ENCODE peak calls at places on chromosomes 5 and 9, in eight cellular contexts. X is sigmoid colon, F is GM23338, T is spleen, D is K562, J is prostate gland, G is SK-N-SH, I is stomach. S is an unnamed sample.

GRCh38 chr5:134242146-134242545 is 16.3 kb upstream of the PPP2CA start:
- DNase-seq in D (peak), G (no peak), F (no peak), T (no peak), J (no peak), X (peak), I (no peak), S (no peak)

GRCh38 chr9:36924071-36924470 is 110.0 kb downstream of the PAX5 start:
- DNase-seq in J (no peak), X (peak), F (no peak), G (no peak), T (no peak), D (peak), I (no peak), S (no peak)

GRCh38 chr5:98031496-98031895 is 742.0 kb upstream of the RGMB start:
- DNase-seq in X (no peak), I (no peak), G (no peak), T (no peak), D (no peak), J (no peak), F (no peak), S (no peak)

GRCh38 chr9:99807276-99807852 is 14.3 kb upstream of the NR4A3 start:
- DNase-seq in G (peak), D (peak), F (peak), I (peak), T (peak), X (peak), J (peak), S (peak)

GRCh38 chr5:102561894-102562760 is 63.3 kb upstream of the SLCO6A1 start:
- DNase-seq in J (no peak), T (no peak), D (peak), F (peak), X (no peak), I (no peak), G (no peak), S (no peak)

GRCh38 chr5:134578578-134579283 is 53.3 kb downstream of the JADE2 start:
- DNase-seq in G (peak), F (no peak), T (peak), I (no peak), D (no peak), J (no peak), X (peak), S (no peak)

GRCh38 chr9:99357575-99357974 is 135.5 kb downstream of the SEC61B start:
- DNase-seq in X (peak), J (no peak), D (no peak), F (no peak), T (no peak), I (no peak), G (no peak), S (no peak)

GRCh38 chr9:98958271-98958989 is 14.7 kb downstream of the COL15A1 start:
- DNase-seq in X (no peak), I (no peak), T (no peak), D (no peak), J (no peak), F (no peak), G (no peak), S (no peak)

GRCh38 chr5:59054963-59055528 is 472.2 kb downstream of the RAB3C start:
- DNase-seq in X (no peak), F (no peak), G (no peak), I (no peak), T (no peak), J (no peak), D (no peak), S (no peak)

GRCh38 chr5:29218829-29219228 is 1974.7 kb upstream of the CDH6 start:
- DNase-seq in F (no peak), T (no peak), D (no peak), G (no peak), J (no peak), I (no peak), X (no peak), S (no peak)

GRCh38 chr9:108094676-108094993 is 605.1 kb upstream of the KLF4 start:
- DNase-seq in J (no peak), I (no peak), G (no peak), D (peak), X (no peak), F (no peak), T (no peak), S (no peak)

GRCh38 chr9:116087246-116087645 is 66.3 kb upstream of the PAPPA start:
- DNase-seq in I (peak), T (no peak), X (no peak), G (no peak), J (peak), D (no peak), F (no peak), S (no peak)

GRCh38 chr5:79831381-79831780 is 141.7 kb downstream of the CMYA5 start:
- DNase-seq in I (no peak), J (no peak), F (no peak), T (no peak), G (no peak), X (no peak), D (peak), S (peak)

GRCh38 chr9:114110180-114110579 is 11.1 kb upstream of the KIF12 start:
- DNase-seq in X (no peak), F (no peak), I (no peak), G (no peak), D (no peak), T (no peak), J (no peak), S (no peak)

GRCh38 chr5:87210076-87210475 is 57.6 kb upstream of the RASA1 start:
- DNase-seq in D (no peak), X (no peak), G (no peak), J (no peak), T (no peak), F (no peak), I (no peak), S (no peak)

GRCh38 chr9:31347082-31347617 is 1037.3 kb upstream of the ACO1 start:
- DNase-seq in G (no peak), J (no peak), T (no peak), F (peak), I (no peak), X (no peak), D (no peak), S (no peak)

GRCh38 chr5:172901012-172901780 is 58.0 kb upstream of the RPL26L1 start:
- DNase-seq in T (no peak), G (no peak), J (no peak), D (peak), F (no peak), I (peak), X (peak), S (no peak)

GRCh38 chr9:96048954-96049831 is 173.7 kb downstream of the ERCC6L2 start:
- DNase-seq in G (no peak), J (peak), T (peak), F (no peak), D (no peak), I (peak), X (peak), S (no peak)

GRCh38 chr5:173291722-173292658 is 36.2 kb downstream of the STC2 start:
- DNase-seq in I (no peak), D (no peak), X (no peak), G (no peak), F (peak), T (no peak), J (no peak), S (no peak)

GRCh38 chr9:27497883-27498553 is 26.1 kb upstream of the IFNK start:
- DNase-seq in J (no peak), G (no peak), D (no peak), X (no peak), T (no peak), F (no peak), I (no peak), S (no peak)

GRCh38 chr5:75566710-75567309 is 44.4 kb upstream of the ANKDD1B start:
- DNase-seq in D (peak), F (no peak), T (no peak), J (peak), I (no peak), G (no peak), X (no peak), S (no peak)

GRCh38 chr5:73374520-73375235 is 73.9 kb downstream of the FOXD1 start:
- DNase-seq in J (no peak), G (no peak), T (no peak), X (no peak), F (no peak), D (no peak), I (no peak), S (no peak)

GRCh38 chr5:80760680-80761079 is 105.9 kb upstream of the DHFR start:
- DNase-seq in T (no peak), X (no peak), G (no peak), I (no peak), J (no peak), D (no peak), F (no peak), S (no peak)

GRCh38 chr5:38598994-38599611 is 42.7 kb upstream of the LIFR start:
- DNase-seq in F (no peak), G (no peak), X (no peak), J (no peak), T (no peak), I (no peak), D (no peak), S (no peak)

GRCh38 chr5:57383093-57383861 is 99.3 kb downstream of the ACTBL2 start:
- DNase-seq in J (no peak), I (no peak), G (peak), T (no peak), D (peak), F (peak), X (no peak), S (no peak)

GRCh38 chr5:122184676-122185255 is 55.4 kb downstream of the ZNF474 start:
- DNase-seq in J (no peak), X (no peak), D (no peak), T (no peak), G (no peak), I (no peak), F (no peak), S (no peak)

GRCh38 chr5:14414615-14415515 is 166.7 kb upstream of the OTULINL start:
- DNase-seq in D (no peak), I (no peak), G (no peak), T (no peak), F (no peak), J (no peak), X (no peak), S (no peak)

GRCh38 chr5:59542841-59543825 is 350.4 kb downstream of the PDE4D start:
- DNase-seq in T (no peak), J (no peak), G (peak), I (peak), X (peak), D (no peak), F (no peak), S (no peak)

GRCh38 chr9:91374939-91375338 is 13.2 kb upstream of the AUH start:
- DNase-seq in F (no peak), J (no peak), T (no peak), D (no peak), I (no peak), G (no peak), X (no peak), S (no peak)

GRCh38 chr9:130901498-130902203 is 5.0 kb upstream of the QRFP start:
- DNase-seq in J (no peak), G (no peak), X (no peak), T (no peak), F (no peak), D (no peak), I (no peak), S (no peak)

GRCh38 chr9:37931586-37931985 is 27.7 kb upstream of the SLC25A51 start:
- DNase-seq in G (no peak), F (no peak), J (no peak), I (no peak), X (no peak), D (no peak), T (no peak), S (no peak)

GRCh38 chr5:126988021-126988569 is 42.3 kb downstream of the MARCHF3 start:
- DNase-seq in X (no peak), I (no peak), F (no peak), J (no peak), T (no peak), G (no peak), D (no peak), S (no peak)

GRCh38 chr5:146467729-146468128 is 20.6 kb downstream of the TCERG1 start:
- DNase-seq in J (no peak), D (no peak), F (no peak), X (no peak), G (no peak), T (no peak), I (no peak), S (no peak)
- TF ChIP-seq POLR2AphosphoS5 in J (no peak), D (no peak), F (no peak), X (no peak), G (no peak), T (no peak), I (no peak), S (no peak)

GRCh38 chr9:84255701-84256100 is 84.9 kb downstream of the SLC28A3 start:
- DNase-seq in F (no peak), G (no peak), T (no peak), X (no peak), I (no peak), J (no peak), D (no peak), S (no peak)

GRCh38 chr9:84264307-84264706 is 76.3 kb downstream of the SLC28A3 start:
- DNase-seq in J (no peak), X (no peak), F (no peak), I (no peak), D (no peak), T (no peak), G (no peak), S (no peak)

GRCh38 chr9:84258371-84258770 is 82.2 kb downstream of the SLC28A3 start:
- DNase-seq in G (peak), T (no peak), X (no peak), D (no peak), J (no peak), F (no peak), I (no peak), S (no peak)

GRCh38 chr9:84266087-84266561 is 74.4 kb downstream of the SLC28A3 start:
- DNase-seq in X (no peak), F (peak), D (no peak), J (no peak), I (no peak), G (no peak), T (no peak), S (no peak)

GRCh38 chr9:84261082-84261746 is 79.3 kb downstream of the SLC28A3 start:
- DNase-seq in J (peak), G (peak), X (peak), I (peak), T (peak), D (peak), F (peak), S (no peak)
- H3K4me3 ChIP-seq in J (no peak), G (no peak), X (peak), I (peak), T (no peak), D (no peak), F (no peak), S (peak)

GRCh38 chr5:139660916-139661814 is 13.0 kb downstream of the CXXC5 start:
- DNase-seq in J (peak), I (peak), D (peak), F (peak), X (peak), T (peak), G (peak), S (peak)

GRCh38 chr5:139659673-139660072 is 11.5 kb downstream of the CXXC5 start:
- DNase-seq in T (no peak), I (no peak), D (no peak), G (no peak), J (no peak), X (no peak), F (peak), S (no peak)

GRCh38 chr5:139658501-139658927 is 10.4 kb downstream of the CXXC5 start:
- DNase-seq in T (peak), G (no peak), J (no peak), I (no peak), X (no peak), F (no peak), D (no peak), S (no peak)

GRCh38 chr5:139658928-139659667 is 10.9 kb downstream of the CXXC5 start:
- DNase-seq in D (peak), G (no peak), T (no peak), J (no peak), I (peak), X (no peak), F (peak), S (no peak)

DNA sequence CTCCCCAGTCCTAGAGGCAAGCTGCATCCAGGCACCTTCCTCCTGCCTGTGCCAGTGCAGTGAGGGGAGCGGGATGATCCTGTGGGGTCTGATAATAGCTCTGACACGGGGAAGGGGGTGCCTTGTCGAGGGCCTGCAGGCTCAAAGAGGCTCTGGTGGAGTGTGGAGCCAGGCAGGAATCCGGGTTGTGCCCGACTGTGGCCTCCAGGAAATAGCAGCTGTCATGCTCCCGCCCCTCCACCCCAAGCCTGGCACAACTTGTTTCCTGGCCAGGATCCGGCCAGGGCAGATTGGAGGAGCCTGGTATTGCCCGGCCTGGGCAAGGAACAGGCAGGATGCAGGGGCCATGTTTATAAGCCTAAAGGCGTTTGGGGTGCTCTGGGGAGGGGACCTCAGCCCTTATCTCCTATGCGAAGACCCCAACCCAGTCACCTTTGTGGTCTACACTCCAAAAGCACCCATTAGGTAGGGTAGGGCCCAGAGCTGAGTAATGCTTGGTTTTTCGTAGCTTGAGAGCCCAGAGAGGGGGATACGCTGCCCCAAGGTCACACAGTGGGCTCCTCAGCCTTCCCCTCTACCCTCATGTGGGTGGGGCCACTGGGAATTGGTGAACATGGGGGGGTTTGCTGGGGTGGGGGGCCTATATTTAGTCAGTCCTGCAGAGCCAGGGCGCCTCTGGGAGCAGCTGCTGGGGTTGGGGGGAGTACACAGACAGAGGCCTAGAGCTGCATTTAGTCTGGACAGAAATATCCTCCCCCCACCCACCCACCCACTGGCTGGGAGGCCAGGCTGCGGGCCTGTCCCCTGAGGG is 12.2 kb downstream of the CXXC5 start:
- DNase-seq in D (no peak), X (peak), G (peak), I (peak), T (peak), F (no peak), J (peak), S (no peak)
- TF ChIP-seq POLR2AphosphoS5 in D (no peak), X (peak), G (peak), I (peak), T (peak), F (no peak), J (peak), S (peak)

GRCh38 chr5:132733499-132734148 is 3.7 kb downstream of the KIF3A start:
- DNase-seq in X (no peak), I (no peak), J (no peak), F (no peak), T (no peak), D (no peak), G (no peak), S (no peak)
- H3K4me3 ChIP-seq in X (no peak), I (no peak), J (no peak), F (no peak), T (no peak), D (no peak), G (no peak), S (no peak)

GRCh38 chr5:52989781-52990530 is 804 bp downstream of the ITGA2 start:
- DNase-seq in X (peak), G (peak), J (peak), D (no peak), F (peak), T (peak), I (peak), S (no peak)
- TF ChIP-seq POLR2AphosphoS5 in X (no peak), G (peak), J (no peak), D (no peak), F (no peak), T (no peak), I (no peak), S (no peak)

GRCh38 chr5:90844931-90845330 is 286.3 kb downstream of the ADGRV1 start:
- DNase-seq in J (no peak), D (no peak), F (no peak), G (no peak), T (no peak), X (no peak), I (peak), S (no peak)
- H3K4me3 ChIP-seq in J (no peak), D (no peak), F (no peak), G (no peak), T (no peak), X (no peak), I (no peak), S (no peak)

GRCh38 chr9:104850771-104851170 is 77.2 kb downstream of the ABCA1 start:
- DNase-seq in J (no peak), I (no peak), F (no peak), T (no peak), X (no peak), D (no peak), G (no peak), S (no peak)
- TF ChIP-seq POLR2AphosphoS5 in J (no peak), I (no peak), F (no peak), T (no peak), X (no peak), D (no peak), G (no peak), S (no peak)

DNA sequence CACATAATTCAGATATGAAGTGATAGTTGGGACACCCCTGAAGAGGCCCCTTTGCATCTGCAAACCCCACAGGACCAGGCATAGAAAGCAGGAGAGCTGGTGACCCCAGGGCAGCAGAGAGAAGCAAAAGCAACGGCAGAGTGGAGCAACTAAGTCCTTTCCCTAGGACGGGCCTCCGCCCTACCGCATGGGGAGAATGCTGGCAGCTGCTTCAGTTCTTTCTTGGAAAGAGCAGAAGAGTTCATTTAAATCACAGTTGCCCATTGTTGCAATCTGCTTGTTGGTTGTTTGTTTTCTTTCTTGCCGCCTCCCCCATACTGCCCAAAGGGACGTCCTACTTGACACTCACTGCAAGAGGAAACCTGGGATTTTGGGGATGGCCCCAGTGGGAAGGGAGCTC is 126.2 kb downstream of the ADAMTS16 start:
- DNase-seq in F (peak), X (no peak), G (no peak), T (no peak), I (no peak), J (no peak), D (no peak), S (peak)
- H3K4me3 ChIP-seq in F (no peak), X (no peak), G (no peak), T (no peak), I (no peak), J (no peak), D (no peak), S (no peak)

DNA sequence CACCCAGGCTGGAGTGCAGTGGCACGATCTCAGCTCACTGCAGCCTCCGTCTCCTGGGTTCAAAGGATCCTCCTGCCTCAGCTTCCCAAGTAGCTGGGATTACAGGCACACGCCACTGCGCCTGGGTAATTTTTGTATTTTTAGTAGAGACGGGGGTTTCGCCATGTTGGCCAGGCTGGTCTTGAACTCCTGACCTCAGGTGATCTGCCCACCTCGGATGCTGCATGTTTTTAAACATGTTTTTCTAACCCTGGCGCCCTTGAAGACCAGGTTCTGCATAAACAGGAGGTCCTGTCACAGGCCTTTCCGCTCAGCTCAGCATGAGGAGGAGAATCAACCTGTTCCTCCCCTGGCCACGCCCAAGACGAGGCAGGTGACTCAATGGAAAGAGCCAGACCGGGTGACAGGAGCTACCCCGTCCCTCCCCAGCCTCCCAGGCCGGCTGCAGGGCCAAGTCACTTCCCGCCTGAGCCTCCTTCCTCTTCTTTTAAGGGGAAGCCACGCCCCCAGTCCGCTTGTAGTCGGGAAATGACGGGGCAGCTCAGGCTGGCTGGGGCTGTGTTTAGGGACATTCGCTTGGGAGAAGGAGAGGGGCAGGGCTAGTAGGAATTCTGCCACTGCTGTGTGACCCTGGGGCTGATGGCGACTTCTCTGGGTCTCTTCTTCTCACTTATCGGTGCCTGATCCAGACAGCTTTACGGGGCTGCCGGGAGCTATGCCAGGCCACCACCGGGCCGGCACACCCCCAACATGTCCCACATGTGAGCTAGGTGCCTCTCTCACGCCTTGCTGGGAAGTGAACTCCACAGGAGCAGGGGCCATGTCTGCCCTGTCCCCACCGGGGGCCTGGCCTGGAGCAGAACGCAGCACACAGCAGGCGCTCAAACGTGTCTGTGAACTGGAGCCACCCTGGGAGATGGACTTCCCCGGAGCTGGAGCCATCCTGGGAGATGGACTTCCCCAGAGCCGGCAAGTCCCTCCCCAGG is 6.1 kb downstream of the NOTCH1 start:
- DNase-seq in F (peak), T (peak), D (peak), J (peak), I (peak), X (peak), G (no peak), S (peak)
- TF ChIP-seq POLR2AphosphoS5 in F (no peak), T (peak), D (no peak), J (peak), I (peak), X (peak), G (no peak), S (peak)

S was measured in esophagus muscularis mucosa.